ENCODE peak calls at places on chromosomes 2 and 18, in four cellular contexts. G is K562, Q is HepG2, O is GM12878. F is an unnamed sample.

GRCh38 chr18:41917199-41917598 is 37.8 kb upstream of the PIK3C3 start:
- DNase-seq in O (no peak), G (no peak), Q (no peak), F (no peak)

GRCh38 chr2:30110773-30111172 is 36.0 kb upstream of the YPEL5 start:
- DNase-seq in G (no peak), Q (no peak), O (no peak), F (no peak)

GRCh38 chr2:12539306-12539705 is 177.4 kb upstream of the TRIB2 start:
- DNase-seq in G (no peak), Q (no peak), O (no peak), F (no peak)

GRCh38 chr18:24530630-24531111 is 70.2 kb downstream of the HRH4 start:
- DNase-seq in Q (no peak), G (peak; percentile 14), O (no peak), F (no peak)

GRCh38 chr2:191043438-191043837 is 29.5 kb upstream of the STAT1 start:
- DNase-seq in G (no peak), O (no peak), Q (no peak), F (no peak)

GRCh38 chr2:148253716-148254115 is 232.8 kb downstream of the MBD5 start:
- DNase-seq in Q (no peak), O (no peak), G (peak; percentile 11), F (no peak)

GRCh38 chr2:67627456-67627855 is 230.3 kb downstream of the ETAA1 start:
- DNase-seq in O (no peak), Q (no peak), G (no peak), F (no peak)

GRCh38 chr2:55090702-55091101 is 40.5 kb upstream of the RTN4 start:
- DNase-seq in Q (no peak), G (peak; percentile 58), O (no peak), F (no peak)

GRCh38 chr2:113133696-113134558 is 6.5 kb downstream of the IL1RN start:
- DNase-seq in O (no peak), G (no peak), Q (no peak), F (no peak)

GRCh38 chr18:61589724-61590065 is 256.5 kb downstream of the CDH20 start:
- DNase-seq in G (no peak), Q (no peak), O (no peak), F (no peak)

GRCh38 chr2:112033600-112033999 is 21.5 kb upstream of the TMEM87B start:
- DNase-seq in G (no peak), O (no peak), Q (no peak), F (no peak)

DNA sequence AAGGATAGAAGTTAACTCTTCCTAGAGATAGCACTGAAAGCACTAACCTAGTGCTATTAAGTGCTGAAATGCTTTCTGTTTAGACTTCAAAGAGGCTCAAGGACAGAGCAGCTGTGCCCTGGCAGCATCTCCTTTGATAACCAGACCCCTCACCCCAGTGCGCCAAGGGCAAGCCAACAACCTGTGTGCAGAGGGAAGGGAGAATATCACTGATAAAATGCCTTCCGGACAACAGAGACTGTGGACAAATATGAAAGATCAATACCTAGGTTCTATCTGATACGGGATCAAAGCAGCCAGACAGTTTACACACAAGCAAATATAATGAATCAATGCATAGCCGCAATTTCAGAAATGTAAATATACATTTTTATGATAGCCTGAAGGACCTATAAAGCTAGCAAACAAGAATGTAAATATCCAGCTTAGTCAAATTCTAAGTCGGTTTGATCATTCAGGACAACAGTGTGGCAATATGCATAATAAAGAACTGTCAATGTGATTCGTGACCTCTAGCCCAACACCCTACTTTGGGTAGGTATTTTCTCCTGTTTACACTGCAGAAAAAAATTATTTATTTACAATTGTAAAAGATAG is 91.8 kb upstream of the RFX8 start:
- DNase-seq in G (no peak), Q (peak; percentile 100), O (no peak), F (no peak)
- TF ChIP-seq BHLHE40 in G (no peak), Q (peak; percentile 75), O (no peak), F (no peak)

GRCh38 chr2:122389694-122390093 is 634.2 kb downstream of the TSN start:
- DNase-seq in Q (no peak), G (no peak), O (no peak), F (no peak)

GRCh38 chr2:122388208-122388607 is 632.8 kb downstream of the TSN start:
- DNase-seq in Q (no peak), O (no peak), G (no peak), F (no peak)

GRCh38 chr2:122390406-122390805 is 635.0 kb downstream of the TSN start:
- DNase-seq in O (peak; percentile 7), G (no peak), Q (no peak), F (no peak)

GRCh38 chr2:122384768-122385333 is 629.4 kb downstream of the TSN start:
- DNase-seq in Q (no peak), O (no peak), G (no peak), F (no peak)
- TF ChIP-seq FOXK2 in Q (no peak), O (no peak), G (no peak), F (no peak)

DNA sequence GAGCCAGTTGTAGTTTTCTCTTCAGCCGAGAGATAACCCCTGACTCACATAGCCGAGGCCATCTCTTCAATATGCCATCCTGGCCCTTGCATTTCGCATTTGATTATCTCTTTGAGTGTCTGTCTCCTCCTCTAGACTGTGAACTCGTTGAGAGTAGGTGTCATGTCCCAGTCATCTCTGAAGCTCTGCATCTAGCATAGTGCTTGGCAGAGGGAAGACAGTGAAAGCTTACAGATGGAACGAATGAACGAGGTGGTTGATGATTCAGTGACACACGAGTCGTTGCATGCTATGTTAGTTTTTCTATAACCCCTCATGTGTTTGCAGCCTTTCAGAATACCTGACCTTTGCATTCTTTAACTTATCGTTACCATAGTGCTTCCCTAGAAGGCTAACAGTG is 59.9 kb upstream of the CYRIA start:
- DNase-seq in G (no peak), O (no peak), Q (no peak), F (no peak)
- TF ChIP-seq SP1 in G (no peak), O (no peak), Q (no peak), F (no peak)

GRCh38 chr2:239182981-239183791 is 217.6 kb downstream of the HDAC4 start:
- DNase-seq in Q (no peak), O (no peak), G (no peak), F (no peak)
- TF ChIP-seq BHLHE40 in Q (no peak), O (no peak), G (no peak), F (no peak)

GRCh38 chr2:158321264-158321663 is 135.3 kb downstream of the CCDC148 start:
- DNase-seq in Q (no peak), O (no peak), G (peak; percentile 88), F (no peak)

GRCh38 chr2:158317642-158318041 is 138.9 kb downstream of the CCDC148 start:
- DNase-seq in O (no peak), G (peak; percentile 39), Q (no peak), F (no peak)

GRCh38 chr2:158323381-158323780 is 133.2 kb downstream of the CCDC148 start:
- DNase-seq in O (no peak), G (no peak), Q (no peak), F (no peak)

GRCh38 chr2:158315803-158316413 is 140.6 kb downstream of the CCDC148 start:
- DNase-seq in O (no peak), G (no peak), Q (no peak), F (no peak)

DNA sequence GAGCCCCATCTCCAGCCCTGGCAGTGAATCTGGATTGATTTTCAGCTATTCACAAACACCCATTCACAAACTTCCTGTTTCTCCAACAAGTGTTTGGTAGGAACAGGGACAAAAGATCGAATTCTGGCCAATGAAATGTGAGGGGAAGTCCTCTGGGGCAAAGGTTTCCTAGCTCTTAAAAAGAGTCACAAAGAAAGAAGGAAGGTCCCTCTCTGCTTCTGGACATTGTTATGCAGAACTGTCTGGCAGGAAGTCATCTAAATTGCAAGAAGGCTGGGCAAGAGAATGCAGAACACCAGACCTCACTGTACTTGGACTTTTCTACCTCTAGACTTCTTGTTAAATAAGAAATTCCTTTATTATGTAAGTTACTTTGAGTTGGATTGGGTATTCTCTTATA is 137.3 kb downstream of the CCDC148 start:
- DNase-seq in G (no peak), O (no peak), Q (no peak), F (no peak)
- TF ChIP-seq FOXK2 in G (no peak), O (no peak), Q (no peak), F (no peak)

DNA sequence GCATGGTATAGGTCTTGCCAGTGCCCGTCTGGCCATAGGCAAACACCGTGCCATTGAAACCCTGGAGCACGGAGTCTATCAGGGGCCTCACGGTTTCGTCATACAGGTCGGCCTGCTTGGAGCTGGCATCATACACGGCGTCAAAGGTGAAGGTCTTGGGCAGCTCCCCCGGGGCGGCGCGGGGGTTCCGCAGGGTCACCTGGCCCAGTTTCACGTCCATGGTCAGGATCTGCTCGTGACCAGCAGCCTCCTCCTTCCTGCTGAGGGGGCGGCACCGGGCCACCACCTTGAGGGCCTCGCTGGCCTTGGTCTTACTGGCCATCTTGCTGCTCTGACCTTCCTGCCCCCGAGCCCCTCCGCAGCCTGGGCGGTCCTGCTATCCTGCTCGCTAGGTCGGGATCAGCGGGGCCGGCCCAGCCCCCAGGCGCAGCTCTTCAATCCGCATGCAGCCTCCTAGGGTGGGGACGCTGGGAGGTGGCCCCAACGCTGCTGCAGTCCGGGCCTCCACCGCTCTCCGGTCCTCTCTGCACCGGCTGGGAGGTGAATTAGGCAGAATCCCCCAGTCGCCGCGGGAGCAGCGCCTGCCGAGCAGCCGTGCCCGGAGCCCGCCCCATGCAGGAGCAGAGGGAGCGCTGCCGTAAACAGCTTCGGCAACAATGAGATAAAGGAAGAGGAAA is 563 bp downstream of the KIF3C start:
- DNase-seq in Q (no peak), O (no peak), G (peak; percentile 58), F (peak; percentile 38)
- TF ChIP-seq SP1 in Q (no peak), O (no peak), G (no peak), F (no peak)

GRCh38 chr2:176125215-176126054 is 2.9 kb downstream of the HOXD9 start:
- DNase-seq in G (no peak), O (no peak), Q (no peak), F (no peak)
- TF ChIP-seq BHLHE40 in G (no peak), O (no peak), Q (no peak), F (no peak)

GRCh38 chr18:74831571-74832250 is 234.0 kb downstream of the ZNF407 start:
- DNase-seq in Q (no peak), O (no peak), G (no peak), F (no peak)
- TF ChIP-seq FOXK2 in Q (no peak), O (no peak), G (no peak), F (no peak)